ENCODE peak calls at places on chromosomes 3 and 15, in four cellular contexts. O is sigmoid colon; N is RWPE2; J is CD8-positive, alpha-beta T cell. P is an unnamed sample.

GRCh38 chr3:124149774-124150173 is 157.8 kb upstream of the ROPN1 start:
- DNase-seq in J (no peak), N (no peak), O (no peak), P (no peak)

GRCh38 chr3:38454179-38454883 is 641 bp downstream of the ACVR2B start:
- DNase-seq in O (no peak), J (peak; percentile 62), N (no peak), P (peak; percentile 34)

GRCh38 chr3:4655145-4656045 is 162.2 kb downstream of the ITPR1 start:
- DNase-seq in N (no peak), O (no peak), J (no peak), P (no peak)

GRCh38 chr3:34687671-34688070 is 889.2 kb downstream of the PDCD6IP start:
- DNase-seq in J (no peak), O (no peak), N (no peak), P (no peak)

GRCh38 chr15:68768321-68768720 is 52.4 kb downstream of the ANP32A start:
- DNase-seq in N (no peak), J (no peak), O (no peak), P (no peak)

GRCh38 chr3:129418041-129418973 is 10.1 kb downstream of the EFCAB12 start:
- DNase-seq in N (no peak), J (no peak), O (no peak), P (no peak)

GRCh38 chr3:65713016-65713415 is 325.7 kb downstream of the MAGI1 start:
- DNase-seq in N (no peak), O (peak; percentile 63), J (no peak), P (no peak)

GRCh38 chr3:126782554-126782953 is 78.5 kb downstream of the CHCHD6 start:
- DNase-seq in O (no peak), J (no peak), N (peak; percentile 87), P (no peak)

GRCh38 chr3:20352547-20353164 is 166.7 kb upstream of the SGO1 start:
- DNase-seq in N (no peak), O (no peak), J (no peak), P (no peak)

GRCh38 chr3:34111361-34111760 is 312.9 kb downstream of the PDCD6IP start:
- DNase-seq in O (no peak), J (no peak), N (no peak), P (no peak)

GRCh38 chr3:43031490-43032216 is 52.5 kb downstream of the GASK1A start:
- DNase-seq in J (peak; percentile 39), O (peak; percentile 80), N (no peak), P (no peak)

GRCh38 chr3:62622553-62623174 is 249.3 kb upstream of the FEZF2 start:
- DNase-seq in O (no peak), J (no peak), N (no peak), P (peak; percentile 8)

GRCh38 chr3:126886217-126886616 is 96.7 kb upstream of the PLXNA1 start:
- DNase-seq in N (no peak), O (no peak), J (no peak), P (no peak)

GRCh38 chr3:37787027-37787868 is 74.4 kb upstream of the CTDSPL start:
- DNase-seq in O (no peak), J (no peak), N (no peak), P (no peak)

GRCh38 chr3:117355566-117355965 is 646.0 kb downstream of the TUSC7 start:
- DNase-seq in O (no peak), J (no peak), N (no peak), P (peak; percentile 26)

GRCh38 chr3:165462616-165463334 is 266.6 kb upstream of the SLITRK3 start:
- DNase-seq in N (no peak), O (no peak), J (no peak), P (no peak)

GRCh38 chr15:25422021-25422420 is 16.8 kb downstream of the UBE3A start:
- DNase-seq in J (no peak), O (no peak), N (no peak), P (no peak)

GRCh38 chr15:48925714-48926223 is 38.0 kb downstream of the SHC4 start:
- DNase-seq in N (no peak), O (no peak), J (no peak), P (no peak)

GRCh38 chr15:69555080-69555479 is 102.5 kb downstream of the RPLP1 start:
- DNase-seq in J (no peak), N (no peak), O (no peak), P (no peak)

GRCh38 chr3:32406481-32407408 is 15.1 kb downstream of the CMTM7 start:
- DNase-seq in J (no peak), O (no peak), N (no peak), P (peak; percentile 21)

GRCh38 chr15:65833501-65834220 is 35.6 kb upstream of the RAB11A start:
- DNase-seq in J (no peak), O (no peak), N (no peak), P (peak; percentile 17)

DNA sequence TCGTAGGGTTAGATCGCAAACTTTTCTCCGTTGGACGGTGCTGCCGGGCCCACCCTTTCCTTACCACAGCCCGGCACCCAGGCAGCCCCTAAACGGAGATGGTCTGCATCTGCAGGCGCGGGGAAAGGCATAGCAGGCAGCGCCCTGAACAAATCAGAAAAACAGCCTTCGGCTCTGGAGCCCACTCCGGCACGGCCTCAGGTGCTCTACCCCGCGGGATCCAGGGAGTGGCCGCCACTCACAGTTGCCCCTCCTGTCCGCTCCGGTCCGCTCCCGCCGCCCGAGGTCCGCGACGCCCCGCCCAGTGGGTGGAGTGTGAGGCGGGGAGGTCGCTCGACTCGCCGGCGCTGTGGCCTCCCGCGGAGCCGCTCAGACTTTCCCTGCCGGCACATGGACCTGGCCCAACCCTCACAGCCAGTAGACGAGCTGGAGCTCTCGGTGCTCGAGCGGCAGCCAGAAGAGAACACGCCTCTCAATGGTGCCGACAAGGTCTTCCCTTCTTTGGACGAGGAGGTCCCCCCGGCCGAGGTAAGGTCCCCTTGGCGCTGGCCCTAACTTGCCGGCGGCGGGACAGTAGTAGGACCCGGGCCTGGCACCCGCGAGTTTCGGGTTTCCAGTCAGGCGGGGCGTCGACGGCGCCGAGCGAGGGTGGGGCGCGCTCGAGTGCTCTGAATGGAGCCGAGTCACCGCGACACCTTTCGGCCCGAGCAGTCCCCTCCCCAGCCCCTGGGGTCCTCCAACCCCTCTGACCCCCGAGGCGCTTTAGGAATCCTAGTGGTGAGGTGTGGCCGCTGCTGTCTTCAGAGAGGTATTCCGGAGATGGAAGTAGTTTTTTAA is at the start of gene C3orf52:
- DNase-seq in N (peak; percentile 83), O (peak; percentile 86), J (peak; percentile 70), P (peak; percentile 89)
- H3K27ac ChIP-seq in N (peak within 1 kb of the TSS; percentile 62), O (peak within 1 kb of the TSS; percentile 48), J (no peak within 1 kb of the TSS), P (no peak within 1 kb of the TSS)

GRCh38 chr3:153577059-153577736 is 415.2 kb downstream of the RAP2B start:
- DNase-seq in J (no peak), N (no peak), O (no peak), P (no peak)
- H3K4me3 ChIP-seq in J (no peak overlapping the region), N (no peak overlapping the region), O (no peak overlapping the region), P (no peak overlapping the region)

GRCh38 chr3:195828762-195829161 is 17.0 kb upstream of the MUC4 start:
- DNase-seq in J (no peak), O (no peak), N (no peak), P (no peak)

GRCh38 chr3:195825191-195825588 is 13.5 kb upstream of the MUC4 start:
- DNase-seq in N (no peak), J (no peak), O (no peak), P (no peak)

GRCh38 chr3:195823998-195824397 is 12.3 kb upstream of the MUC4 start:
- DNase-seq in N (no peak), J (no peak), O (no peak), P (no peak)

GRCh38 chr3:195823286-195823685 is 11.6 kb upstream of the MUC4 start:
- DNase-seq in N (no peak), O (no peak), J (no peak), P (no peak)

DNA sequence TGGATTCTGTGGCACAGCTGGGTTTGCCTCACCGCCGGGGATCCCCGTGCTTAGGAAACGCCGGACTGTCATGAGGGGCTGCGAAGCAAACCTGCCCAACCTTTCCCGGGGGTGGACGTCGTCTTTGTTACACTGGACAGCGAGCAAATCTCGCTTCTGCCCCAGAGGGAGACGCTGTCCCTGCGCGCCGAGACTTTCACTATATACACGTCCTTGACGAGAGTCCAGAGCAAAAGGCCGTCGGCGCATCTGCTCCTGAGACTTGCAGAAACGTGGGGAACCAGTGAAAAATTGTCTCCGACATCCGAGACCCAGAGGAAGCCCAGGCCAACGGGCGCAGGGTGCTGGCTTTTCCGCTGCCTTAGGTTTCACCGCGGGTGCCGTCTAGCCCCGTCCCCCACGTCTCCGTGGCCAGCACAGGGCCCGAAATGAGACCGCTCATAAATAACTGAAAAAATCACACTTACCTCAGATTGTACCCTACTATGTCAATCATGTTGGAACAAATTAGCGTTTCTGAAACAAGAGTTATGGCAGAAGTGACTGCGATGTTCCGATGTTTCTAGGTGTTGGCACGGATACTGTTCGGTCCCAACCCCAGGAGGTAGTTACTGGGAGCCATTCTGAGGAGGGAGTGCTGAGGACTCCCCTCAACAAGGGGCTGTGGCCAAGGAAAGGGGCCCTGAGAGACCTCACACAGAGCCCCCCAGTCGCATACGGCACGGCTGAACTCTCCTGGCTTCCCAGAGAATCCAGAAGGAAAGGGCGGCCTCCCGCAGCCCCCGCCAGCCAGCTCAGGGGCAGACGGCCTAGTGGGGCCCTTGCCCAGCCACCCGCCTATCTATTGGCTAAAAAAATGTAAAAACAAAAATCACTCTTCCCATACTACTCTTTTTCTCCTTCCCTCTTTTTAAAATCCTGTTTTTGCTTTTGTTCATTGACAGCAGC is 14.4 kb upstream of the MUC4 start:
- DNase-seq in J (no peak), O (no peak), N (no peak), P (no peak)
- H3K27ac ChIP-seq in J (no peak overlapping the region), O (no peak overlapping the region), N (no peak overlapping the region), P (no peak overlapping the region)

GRCh38 chr3:152470893-152471292 is 202.2 kb downstream of the MBNL1 start:
- DNase-seq in N (no peak), O (no peak), J (no peak), P (no peak)

GRCh38 chr3:152470095-152470494 is 201.4 kb downstream of the MBNL1 start:
- DNase-seq in J (no peak), N (no peak), O (no peak), P (no peak)

GRCh38 chr3:152474585-152474984 is 205.9 kb downstream of the MBNL1 start:
- DNase-seq in O (no peak), J (no peak), N (no peak), P (peak; percentile 42)

GRCh38 chr3:152472606-152472954 is 203.9 kb downstream of the MBNL1 start:
- DNase-seq in J (no peak), N (no peak), O (no peak), P (no peak)

DNA sequence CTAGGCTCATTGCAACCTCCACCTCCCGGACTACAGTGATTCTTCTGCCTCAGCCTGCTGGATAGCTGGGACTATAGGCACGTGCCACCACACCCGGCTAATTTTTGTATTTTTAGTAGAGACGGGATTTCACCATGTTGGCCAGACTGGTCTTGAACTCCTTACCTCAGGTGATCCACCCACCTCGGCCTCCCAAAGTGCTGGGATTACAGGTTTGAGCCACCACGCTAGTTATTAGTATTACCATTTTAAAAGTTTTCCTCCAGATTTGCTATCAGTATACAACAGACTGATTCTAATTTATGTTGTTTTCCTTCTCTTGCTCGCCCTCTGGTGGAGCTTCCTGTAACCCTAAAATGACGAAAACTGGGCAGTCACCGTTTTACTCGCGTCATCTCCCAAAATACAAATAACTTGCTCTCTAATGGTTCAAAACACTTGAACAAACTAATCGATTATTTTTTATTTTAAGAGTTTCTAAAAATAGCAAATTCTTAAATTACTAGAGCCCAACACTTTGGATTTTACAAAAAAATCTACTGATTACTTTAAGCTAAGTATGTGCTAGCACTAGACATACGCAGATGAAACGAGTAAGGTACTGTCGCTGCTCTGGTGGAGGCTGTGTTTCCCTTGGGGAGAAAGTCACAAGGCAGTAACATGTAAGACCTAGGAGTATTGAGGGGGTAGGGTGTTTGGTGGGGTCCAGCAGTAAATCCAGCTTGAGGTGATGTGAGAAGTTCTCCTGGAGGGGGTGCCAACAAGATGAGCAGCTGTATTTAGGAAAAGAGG is 203.3 kb downstream of the MBNL1 start:
- DNase-seq in N (no peak), O (peak; percentile 73), J (peak; percentile 75), P (peak; percentile 20)
- H3K4me3 ChIP-seq in N (no peak overlapping the region), O (peak overlapping the region; percentile 8), J (peak overlapping the region; percentile 40), P (no peak overlapping the region)